ENCODE peak calls at places on chromosomes 2 and 18, in six cellular contexts. W is psoas muscle; O is CD8-positive, alpha-beta memory T cell; Z is Karpas-422; K is GM23248; E is lung. T is an unnamed sample. For H3K4me1 and H3K9me3, the result is how much of the 10 kb centered on the place peaks cover.

GRCh38 chr2:100277540-100278207 is 44.6 kb downstream of the LONRF2 start:
- DNase-seq in W (no peak), O (no peak), Z (no peak), K (no peak), E (no peak), T (no peak)

GRCh38 chr2:232843860-232844259 is 26.2 kb upstream of the SNORC start:
- DNase-seq in W (no peak), O (no peak), Z (no peak), K (no peak), E (no peak), T (no peak)

GRCh38 chr2:83516503-83516902 is 942.6 kb downstream of the SUCLG1 start:
- DNase-seq in W (no peak), O (no peak), Z (no peak), K (no peak), E (no peak), T (no peak)

GRCh38 chr2:39492095-39492590 is 55.1 kb upstream of the MAP4K3 start:
- DNase-seq in W (no peak), O (no peak), Z (peak), K (peak), E (no peak), T (no peak)

GRCh38 chr2:80258793-80259192 is 45.8 kb downstream of the LRRTM1 start:
- DNase-seq in W (no peak), O (no peak), Z (no peak), K (no peak), E (no peak), T (no peak)

GRCh38 chr2:235263205-235264120 is 230.4 kb upstream of the AGAP1 start:
- DNase-seq in W (peak), O (no peak), Z (no peak), K (peak), E (peak), T (peak)

GRCh38 chr2:15819576-15820282 is 120.6 kb upstream of the MYCN start:
- DNase-seq in W (no peak), O (no peak), Z (no peak), K (no peak), E (no peak), T (no peak)

GRCh38 chr18:5970032-5970431 is 74.7 kb upstream of the TMEM200C start:
- DNase-seq in W (no peak), O (no peak), Z (no peak), K (no peak), E (no peak), T (no peak)

GRCh38 chr2:207042155-207042554 is 102.8 kb downstream of the CPO start:
- DNase-seq in W (no peak), O (no peak), Z (no peak), K (peak), E (no peak), T (no peak)

GRCh38 chr2:134137182-134137595 is 116.7 kb upstream of the MGAT5 start:
- DNase-seq in W (no peak), O (no peak), Z (no peak), K (peak), E (peak), T (peak)

GRCh38 chr2:64951306-64951953 is 37.8 kb upstream of the SLC1A4 start:
- DNase-seq in W (peak), O (no peak), Z (peak), K (no peak), E (no peak), T (no peak)

GRCh38 chr2:222747526-222748160 is 76.2 kb downstream of the MOGAT1 start:
- DNase-seq in W (no peak), O (no peak), Z (no peak), K (no peak), E (no peak), T (no peak)

GRCh38 chr2:56444339-56444738 is 260.5 kb downstream of the CCDC85A start:
- DNase-seq in W (no peak), O (no peak), Z (no peak), K (no peak), E (no peak), T (no peak)

GRCh38 chr2:45009928-45010705 is 865 bp upstream of the SIX2 start:
- DNase-seq in W (peak), O (no peak), Z (no peak), K (peak), E (peak), T (peak)

GRCh38 chr2:190947711-190948251 is 66.2 kb downstream of the STAT1 start:
- DNase-seq in W (no peak), O (no peak), Z (no peak), K (peak), E (no peak), T (peak)

GRCh38 chr2:235149736-235150135 is 197.9 kb downstream of the SH3BP4 start:
- DNase-seq in W (no peak), O (no peak), Z (no peak), K (no peak), E (no peak), T (peak)

GRCh38 chr2:239781461-239781860 is 243.7 kb downstream of the NDUFA10 start:
- DNase-seq in W (no peak), O (no peak), Z (no peak), K (no peak), E (no peak), T (peak)

GRCh38 chr2:39524756-39525635 is 87.9 kb upstream of the MAP4K3 start:
- DNase-seq in W (no peak), O (no peak), Z (no peak), K (no peak), E (no peak), T (no peak)

GRCh38 chr2:41495050-41495449 is 552.8 kb upstream of the PKDCC start:
- DNase-seq in W (no peak), O (no peak), Z (no peak), K (no peak), E (no peak), T (no peak)

GRCh38 chr2:189441709-189442074 is 418 bp downstream of the WDR75 start:
- DNase-seq in W (no peak), O (no peak), Z (no peak), K (no peak), E (no peak), T (no peak)

GRCh38 chr18:28127763-28128737 is 48.9 kb downstream of the CDH2 start:
- DNase-seq in W (no peak), O (no peak), Z (no peak), K (peak), E (no peak), T (peak)

GRCh38 chr2:39646891-39647780 is 18.6 kb upstream of the TMEM178A start:
- DNase-seq in W (no peak), O (no peak), Z (no peak), K (no peak), E (no peak), T (no peak)

GRCh38 chr2:174840436-174840835 is 76.2 kb upstream of the CHRNA1 start:
- DNase-seq in W (no peak), O (no peak), Z (no peak), K (peak), E (no peak), T (peak)

GRCh38 chr18:61637319-61637718 is 255.5 kb downstream of the RNF152 start:
- DNase-seq in W (no peak), O (no peak), Z (no peak), K (no peak), E (no peak), T (no peak)

GRCh38 chr18:78782951-78783563 is 196.6 kb upstream of the SALL3 start:
- DNase-seq in W (no peak), O (no peak), Z (no peak), K (no peak), E (no peak), T (no peak)

GRCh38 chr2:65434592-65435241 is 2.3 kb upstream of the SPRED2 start:
- DNase-seq in W (no peak), O (no peak), Z (no peak), K (no peak), E (no peak), T (no peak)

GRCh38 chr2:235493402-235493774 is 455 bp upstream of the AGAP1 start:
- DNase-seq in W (no peak), O (no peak), Z (no peak), K (peak), E (no peak), T (no peak)

GRCh38 chr2:169116307-169116706 is 46.9 kb downstream of the DHRS9 start:
- DNase-seq in W (no peak), O (no peak), Z (no peak), K (no peak), E (no peak), T (no peak)

GRCh38 chr2:160308915-160309314 is 108.8 kb upstream of the ITGB6 start:
- DNase-seq in W (no peak), O (no peak), Z (no peak), K (peak), E (no peak), T (peak)

GRCh38 chr18:55320399-55321255 is 267.4 kb downstream of the TCF4 start:
- DNase-seq in W (no peak), O (no peak), Z (peak), K (peak), E (no peak), T (no peak)

GRCh38 chr18:55321268-55322175 is 266.5 kb downstream of the TCF4 start:
- DNase-seq in W (peak), O (no peak), Z (peak), K (peak), E (peak), T (peak)

GRCh38 chr18:55317832-55318231 is 270.2 kb downstream of the TCF4 start:
- DNase-seq in W (no peak), O (no peak), Z (no peak), K (peak), E (no peak), T (no peak)

GRCh38 chr18:55318864-55319516 is 269.0 kb downstream of the TCF4 start:
- DNase-seq in W (no peak), O (no peak), Z (no peak), K (peak), E (no peak), T (peak)

GRCh38 chr18:55319517-55319905 is 268.5 kb downstream of the TCF4 start:
- DNase-seq in W (no peak), O (no peak), Z (peak), K (peak), E (no peak), T (no peak)
- H3K4me1 ChIP-seq in W (half or more), O (under half), Z (half or more), K (half or more), E (under half), T (under half)

GRCh38 chr2:102103992-102104871 is 38.3 kb upstream of the IL1R1 start:
- DNase-seq in W (peak), O (no peak), Z (no peak), K (peak), E (peak), T (no peak)
- H3K27ac ChIP-seq in W (peak), O (no peak), Z (no peak), K (peak), E (peak), T (peak)

GRCh38 chr2:1997976-1998375 is 253.7 kb upstream of the PXDN start:
- DNase-seq in W (no peak), O (no peak), Z (no peak), K (no peak), E (no peak), T (no peak)

GRCh38 chr2:1995987-1996386 is 251.7 kb upstream of the PXDN start:
- DNase-seq in W (no peak), O (no peak), Z (no peak), K (no peak), E (no peak), T (peak)

GRCh38 chr2:1997409-1997808 is 253.1 kb upstream of the PXDN start:
- DNase-seq in W (no peak), O (no peak), Z (no peak), K (no peak), E (no peak), T (no peak)

GRCh38 chr2:1995584-1995983 is 251.3 kb upstream of the PXDN start:
- DNase-seq in W (no peak), O (no peak), Z (no peak), K (no peak), E (no peak), T (no peak)

GRCh38 chr2:2000018-2000733 is 255.9 kb upstream of the PXDN start:
- DNase-seq in W (no peak), O (no peak), Z (no peak), K (no peak), E (no peak), T (peak)
- H3K9me3 ChIP-seq in W (under half), O (under half), Z (under half), K (under half), E (under half), T (under half)

DNA sequence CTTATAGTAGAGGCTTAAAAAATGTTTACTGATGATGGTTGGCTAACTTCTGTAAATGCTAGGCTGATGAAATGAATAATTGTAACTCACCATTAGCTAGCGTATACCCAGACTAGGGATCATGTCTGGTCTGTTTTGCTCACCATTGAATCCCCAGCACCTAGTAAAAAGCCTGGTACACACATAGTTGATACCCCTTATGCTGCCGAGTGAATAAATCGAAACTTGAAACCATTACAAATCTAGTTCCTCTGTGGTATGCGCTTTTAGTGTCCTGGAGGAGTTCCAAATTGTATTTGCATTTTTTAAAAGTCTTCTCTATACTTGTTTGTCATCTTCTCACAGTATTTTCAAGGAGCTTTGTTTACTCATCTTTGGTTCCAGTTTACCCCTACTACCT is 1.3 kb downstream of the TAF1B start:
- DNase-seq in W (no peak), O (no peak), Z (peak), K (peak), E (no peak), T (peak)
- H3K4me1 ChIP-seq in W (under half), O (under half), Z (under half), K (under half), E (under half), T (under half)

GRCh38 chr18:56541340-56541739 is 97.1 kb downstream of the TXNL1 start:
- DNase-seq in W (no peak), O (no peak), Z (no peak), K (no peak), E (no peak), T (no peak)
- H3K27ac ChIP-seq in W (no peak), O (no peak), Z (no peak), K (no peak), E (no peak), T (no peak)

GRCh38 chr2:22748909-22749308 is 636.1 kb upstream of the KLHL29 start:
- DNase-seq in W (no peak), O (no peak), Z (no peak), K (no peak), E (no peak), T (no peak)
- H3K9me3 ChIP-seq in W (under half), O (under half), Z (under half), K (under half), E (under half), T (under half)